ENCODE peak calls at places on chromosomes 7 and 10, in six cellular contexts. W is HepG2, G is K562, M is HCT116, N is H1, P is GM12878. Z is an unnamed sample.

GRCh38 chr7:52944916-52945315 is 90.5 kb upstream of the POM121L12 start:
- DNase-seq in W (no peak), G (no peak), M (no peak), N (no peak), P (no peak), Z (no peak)

GRCh38 chr10:38072552-38072951 is 21.6 kb upstream of the ZNF37A start:
- DNase-seq in W (no peak), G (no peak), M (no peak), N (no peak), P (no peak), Z (no peak)

GRCh38 chr10:104090597-104090996 is 4.9 kb upstream of the COL17A1 start:
- DNase-seq in W (no peak), G (no peak), M (no peak), N (no peak), P (no peak), Z (no peak)

GRCh38 chr10:112359606-112360307 is 14.2 kb upstream of the ACSL5 start:
- DNase-seq in W (no peak), G (no peak), M (no peak), N (no peak), P (no peak), Z (no peak)

GRCh38 chr7:100540073-100540723 is 1.2 kb downstream of the AGFG2 start:
- DNase-seq in W (peak), G (no peak), M (no peak), N (no peak), P (no peak), Z (no peak)

GRCh38 chr10:29353291-29353690 is 64.4 kb downstream of the LYZL1 start:
- DNase-seq in W (no peak), G (no peak), M (no peak), N (no peak), P (no peak), Z (no peak)

GRCh38 chr7:44112231-44112996 is 8.3 kb downstream of the AEBP1 start:
- DNase-seq in W (no peak), G (peak), M (no peak), N (no peak), P (no peak), Z (no peak)

GRCh38 chr7:5586279-5586962 is 162.8 kb upstream of the TNRC18 start:
- DNase-seq in W (no peak), G (no peak), M (no peak), N (no peak), P (no peak), Z (no peak)

GRCh38 chr10:116691544-116692126 is 50.7 kb downstream of the HSPA12A start:
- DNase-seq in W (no peak), G (no peak), M (no peak), N (no peak), P (no peak), Z (no peak)

DNA sequence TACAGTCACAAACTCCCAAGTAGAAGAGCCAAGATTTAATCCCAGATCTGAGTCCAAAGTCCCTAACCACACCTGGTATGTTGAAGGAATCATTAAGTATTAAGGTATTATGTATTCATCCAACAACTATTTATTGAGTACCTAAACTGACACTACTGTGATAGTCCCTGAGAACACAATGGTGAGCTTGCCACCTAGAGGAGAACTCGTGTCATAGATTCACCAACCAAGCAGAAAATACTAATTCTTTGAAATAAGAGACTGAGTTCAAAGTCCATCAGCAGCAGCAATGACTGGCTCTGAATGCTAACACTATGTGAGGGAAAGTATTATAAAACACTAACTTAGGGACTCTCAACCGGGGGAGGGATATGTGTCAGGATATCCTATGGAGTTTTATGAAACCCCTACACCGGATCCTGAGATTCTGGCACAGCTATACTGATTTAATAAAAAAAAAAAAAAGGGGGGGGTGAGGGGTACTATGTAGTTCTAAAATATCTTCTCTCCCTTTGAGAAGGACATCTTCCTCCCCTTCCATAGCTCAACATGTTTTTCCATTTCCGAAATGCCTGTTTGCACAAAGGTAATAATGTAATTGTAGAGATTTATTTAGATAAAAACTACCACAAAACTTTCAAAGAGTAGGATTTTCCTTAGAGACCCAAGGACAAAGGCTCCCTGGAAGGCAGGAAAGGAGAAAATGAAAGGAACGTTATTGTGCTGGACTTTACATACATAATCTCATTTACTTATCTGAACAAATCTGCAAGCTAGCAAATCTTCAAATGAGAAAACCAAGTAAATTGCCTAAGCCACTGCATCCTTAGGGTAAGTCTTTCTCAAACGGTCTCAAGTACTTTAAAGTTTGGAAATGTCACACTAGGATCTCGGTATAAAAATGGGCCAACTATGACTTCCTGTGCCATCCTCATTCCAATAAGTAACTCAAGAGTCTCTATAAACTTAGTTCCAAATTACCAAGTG is 1.5 kb downstream of the NCOA4 start:
- DNase-seq in W (peak), G (peak), M (peak), N (no peak), P (no peak), Z (peak)
- TF ChIP-seq ZNF274 in W (no peak), G (no peak), M (no peak), N (no peak), P (no peak), Z (no peak)

DNA sequence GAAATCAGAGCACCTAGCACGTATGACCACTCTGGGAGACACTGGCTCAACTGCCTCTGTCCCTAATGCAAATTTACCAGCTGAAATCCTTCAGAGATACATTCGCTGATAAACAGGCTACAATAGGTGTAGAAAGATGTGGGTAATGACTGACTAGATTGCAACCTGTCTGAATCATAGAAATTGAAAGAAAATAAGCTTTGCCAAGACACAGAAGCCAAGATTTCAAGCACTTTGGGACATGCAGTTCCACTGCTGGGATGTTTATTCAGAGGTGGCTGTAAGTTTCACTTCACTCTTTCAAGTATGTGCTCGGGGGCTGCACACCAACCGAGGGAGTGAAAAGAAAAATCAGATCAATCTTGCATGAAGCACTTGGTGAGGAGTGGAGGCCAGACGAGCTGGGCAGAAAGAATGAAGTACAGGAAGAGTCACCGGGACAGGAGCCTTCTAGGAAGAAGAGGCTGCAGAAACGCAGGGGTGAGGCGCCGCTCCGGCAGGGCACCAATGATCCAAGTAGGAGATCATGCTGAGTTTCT is 276.7 kb downstream of the PARD3 start:
- DNase-seq in W (no peak), G (no peak), M (no peak), N (no peak), P (peak), Z (no peak)
- TF ChIP-seq ZNF274 in W (no peak), G (no peak), M (no peak), N (no peak), P (no peak), Z (no peak)

GRCh38 chr10:73650537-73651331 is 5.1 kb downstream of the SYNPO2L start:
- DNase-seq in W (no peak), G (no peak), M (no peak), N (no peak), P (peak), Z (no peak)

GRCh38 chr10:73653195-73653594 is 2.6 kb downstream of the SYNPO2L start:
- DNase-seq in W (no peak), G (no peak), M (no peak), N (no peak), P (no peak), Z (no peak)

GRCh38 chr10:73655990-73656298 is at the start of gene SYNPO2L:
- DNase-seq in W (no peak), G (no peak), M (no peak), N (no peak), P (no peak), Z (no peak)

GRCh38 chr10:73655257-73655989 is 406 bp downstream of the SYNPO2L start:
- DNase-seq in W (no peak), G (no peak), M (no peak), N (no peak), P (no peak), Z (no peak)

GRCh38 chr10:73653701-73654100 is 2.1 kb downstream of the SYNPO2L start:
- DNase-seq in W (peak), G (peak), M (no peak), N (no peak), P (no peak), Z (no peak)
- TF ChIP-seq ZNF274 in W (no peak), G (no peak), M (no peak), N (no peak), P (no peak), Z (no peak)

GRCh38 chr10:43216931-43217562 is 49.8 kb downstream of the RASGEF1A start:
- DNase-seq in W (no peak), G (no peak), M (no peak), N (no peak), P (no peak), Z (no peak)

GRCh38 chr10:43217563-43218205 is 49.2 kb downstream of the RASGEF1A start:
- DNase-seq in W (no peak), G (no peak), M (no peak), N (no peak), P (no peak), Z (no peak)

GRCh38 chr10:43219848-43220247 is 47.0 kb downstream of the RASGEF1A start:
- DNase-seq in W (no peak), G (no peak), M (no peak), N (no peak), P (no peak), Z (no peak)

GRCh38 chr10:43218951-43219837 is 47.7 kb downstream of the RASGEF1A start:
- DNase-seq in W (no peak), G (no peak), M (no peak), N (no peak), P (no peak), Z (no peak)

GRCh38 chr10:43218206-43218950 is 48.5 kb downstream of the RASGEF1A start:
- DNase-seq in W (no peak), G (no peak), M (no peak), N (no peak), P (no peak), Z (no peak)
- TF ChIP-seq ZNF274 in W (no peak), G (no peak), M (no peak), N (no peak), P (no peak), Z (no peak)

GRCh38 chr10:91887075-91887899 is 22.0 kb downstream of the FGFBP3 start:
- DNase-seq in W (peak), G (no peak), M (no peak), N (peak), P (no peak), Z (peak)
- TF ChIP-seq ZNF274 in W (peak), G (no peak), M (no peak), N (no peak), P (no peak), Z (no peak)

GRCh38 chr7:69677905-69678793 is 79.9 kb downstream of the AUTS2 start:
- DNase-seq in W (no peak), G (no peak), M (no peak), N (no peak), P (no peak), Z (no peak)

GRCh38 chr7:69682518-69682917 is 84.2 kb downstream of the AUTS2 start:
- DNase-seq in W (no peak), G (no peak), M (no peak), N (no peak), P (no peak), Z (no peak)

GRCh38 chr7:69676247-69676646 is 78.0 kb downstream of the AUTS2 start:
- DNase-seq in W (no peak), G (no peak), M (no peak), N (no peak), P (no peak), Z (no peak)

GRCh38 chr7:69677054-69677847 is 79.0 kb downstream of the AUTS2 start:
- DNase-seq in W (no peak), G (no peak), M (no peak), N (no peak), P (no peak), Z (no peak)

DNA sequence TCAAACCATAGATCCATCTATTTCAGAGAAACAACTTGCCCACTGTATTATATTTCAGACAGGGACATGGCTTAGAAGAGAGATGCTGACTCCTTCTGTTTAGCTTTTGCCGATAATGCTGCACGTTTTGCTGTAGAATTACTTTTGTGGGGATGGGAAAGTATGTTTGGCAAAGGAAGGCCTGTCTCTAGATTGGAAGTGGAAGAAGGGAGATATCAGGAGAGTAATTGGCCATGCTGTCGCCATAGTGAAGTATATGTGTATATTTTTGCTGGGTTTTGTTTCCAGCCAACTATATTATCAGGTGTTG is 80.5 kb downstream of the AUTS2 start:
- DNase-seq in W (no peak), G (no peak), M (no peak), N (no peak), P (no peak), Z (no peak)
- TF ChIP-seq ZNF274 in W (no peak), G (no peak), M (no peak), N (no peak), P (no peak), Z (no peak)

DNA sequence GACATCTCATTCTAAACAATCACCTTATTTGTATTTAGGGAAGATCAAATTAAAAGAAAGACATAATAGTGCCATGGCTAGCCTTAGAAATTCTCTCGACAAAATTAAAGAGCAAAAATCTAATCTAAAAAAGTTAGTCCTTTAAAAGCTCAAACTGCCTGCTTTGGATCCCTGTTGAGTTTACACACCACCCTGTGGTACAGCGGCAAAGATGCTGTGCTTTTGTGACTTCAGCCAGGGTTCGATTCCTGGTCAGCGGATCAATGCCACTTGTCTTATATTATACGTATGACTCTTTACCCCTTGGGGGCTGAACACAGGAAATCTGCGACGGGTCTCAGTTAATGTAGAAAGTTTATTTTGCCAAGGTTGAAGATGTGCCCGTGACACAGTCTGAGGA is 51.3 kb upstream of the VOPP1 start:
- DNase-seq in W (no peak), G (no peak), M (no peak), N (no peak), P (no peak), Z (no peak)
- TF ChIP-seq ZNF274 in W (no peak), G (no peak), M (no peak), N (no peak), P (no peak), Z (no peak)

DNA sequence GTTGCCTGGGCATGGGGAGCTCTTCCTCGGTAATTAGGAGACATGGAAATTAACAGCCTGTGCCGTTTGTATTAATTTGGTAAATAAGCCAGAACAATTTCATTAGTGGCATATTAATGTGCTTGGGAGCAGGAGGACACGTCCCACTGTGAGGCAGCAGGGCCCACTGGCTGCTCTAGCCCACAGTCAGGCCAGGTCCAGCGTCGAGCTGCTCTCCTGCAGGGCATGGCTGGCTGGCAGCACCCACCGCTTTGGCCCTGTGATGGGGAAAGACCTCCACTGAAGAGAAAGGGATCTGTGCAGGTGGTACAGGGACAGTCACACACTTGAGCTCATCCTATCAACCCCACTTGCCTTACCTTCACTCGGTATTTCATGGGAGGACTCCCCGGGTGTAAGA is 37.5 kb upstream of the LRRC4 start:
- DNase-seq in W (no peak), G (no peak), M (no peak), N (no peak), P (no peak), Z (no peak)
- TF ChIP-seq ZNF274 in W (no peak), G (no peak), M (no peak), N (no peak), P (no peak), Z (no peak)

GRCh38 chr7:131011437-131011752 is 277.4 kb upstream of the KLF14 start:
- DNase-seq in W (no peak), G (no peak), M (no peak), N (no peak), P (no peak), Z (no peak)
- TF ChIP-seq ZNF274 in W (no peak), G (no peak), M (no peak), N (no peak), P (no peak), Z (no peak)